ENCODE peak calls at places on chromosome 7, in four cellular contexts. X is GM12878, I is H1, B is K562. O is an unnamed sample.
A peak's percentile ranks its signal among the peaks of the same experiment; 100 is the strongest.

GRCh38 chr7:99514050-99514449 is 9.6 kb downstream of the ZKSCAN5 start:
- DNase-seq in X (no peak), I (no peak), B (no peak), O (no peak)

GRCh38 chr7:41027428-41028115 is 675.3 kb downstream of the INHBA start:
- DNase-seq in B (no peak), X (no peak), I (no peak), O (no peak)

GRCh38 chr7:108611268-108611667 is 41.6 kb downstream of the DNAJB9 start:
- DNase-seq in B (no peak), I (no peak), X (no peak), O (no peak)

GRCh38 chr7:156222611-156223010 is 410.3 kb upstream of the SHH start:
- DNase-seq in I (no peak), B (no peak), X (no peak), O (no peak)

GRCh38 chr7:16416289-16417282 is 4.8 kb downstream of the CRPPA start:
- DNase-seq in X (no peak), B (no peak), I (no peak), O (no peak)

GRCh38 chr7:87213252-87213651 is 6.3 kb downstream of the TMEM243 start:
- DNase-seq in X (no peak), B (no peak), I (no peak), O (no peak)

GRCh38 chr7:159007308-159008054 is 137.2 kb downstream of the VIPR2 start:
- DNase-seq in B (no peak), I (no peak), X (no peak), O (no peak)

GRCh38 chr7:155819186-155819585 is 6.9 kb upstream of the SHH start:
- DNase-seq in I (no peak), X (no peak), B (no peak), O (no peak)

GRCh38 chr7:5429857-5430611 is 6.4 kb upstream of the TNRC18 start:
- DNase-seq in I (no peak), X (no peak), B (no peak), O (no peak)

GRCh38 chr7:41148521-41148951 is 554.4 kb downstream of the INHBA start:
- DNase-seq in B (no peak), X (no peak), I (no peak), O (no peak)

GRCh38 chr7:137345799-137346449 is 2.4 kb upstream of the PTN start:
- DNase-seq in B (no peak), I (no peak), X (no peak), O (no peak)

GRCh38 chr7:73519867-73520672 is 2.0 kb downstream of the BAZ1B start:
- DNase-seq in X (no peak), B (peak; percentile 43), I (no peak), O (no peak)

GRCh38 chr7:149719912-149720335 is 53.5 kb downstream of the ZNF467 start:
- DNase-seq in X (no peak), B (peak; percentile 89), I (no peak), O (no peak)

GRCh38 chr7:29483219-29484104 is 80.2 kb upstream of the PRR15 start:
- DNase-seq in X (no peak), I (no peak), B (no peak), O (no peak)

DNA sequence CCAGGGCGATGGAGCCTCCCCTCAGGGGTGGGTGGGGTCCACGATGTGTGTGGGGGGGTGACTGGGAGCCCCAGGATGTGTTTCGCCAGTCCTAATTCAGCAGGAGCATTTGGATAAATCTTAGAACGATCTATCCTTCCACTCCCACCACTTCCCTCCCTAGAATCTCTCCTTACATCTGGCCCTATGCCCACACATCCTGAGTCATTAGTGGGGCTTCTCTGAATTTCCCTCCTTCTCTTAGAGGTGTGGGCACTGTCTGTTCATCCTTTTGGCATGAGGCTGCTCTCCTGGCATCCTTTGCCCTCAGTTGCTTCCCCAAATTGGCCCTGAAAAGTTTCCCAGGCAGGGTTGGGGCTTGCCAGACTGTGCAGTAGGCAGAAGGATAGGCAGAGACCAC is 1.6 kb downstream of the GHRHR start:
- DNase-seq in I (no peak), B (no peak), X (no peak), O (no peak)
- TF ChIP-seq NRF1 in I (no peak), B (no peak), X (no peak), O (no peak)

GRCh38 chr7:112067205-112067604 is 139.0 kb downstream of the DOCK4 start:
- DNase-seq in X (no peak), I (no peak), B (no peak), O (no peak)
- H3K4me2 ChIP-seq in X (no peak overlapping the region), I (no peak overlapping the region), B (no peak overlapping the region), O (no peak overlapping the region)

GRCh38 chr7:4227105-4228010 is 454.7 kb upstream of the FOXK1 start:
- DNase-seq in X (no peak), I (no peak), B (no peak), O (no peak)

GRCh38 chr7:4225352-4225751 is 456.7 kb upstream of the FOXK1 start:
- DNase-seq in I (no peak), B (no peak), X (no peak), O (no peak)

GRCh38 chr7:4221043-4221442 is 461.1 kb upstream of the FOXK1 start:
- DNase-seq in I (no peak), B (no peak), X (no peak), O (no peak)

GRCh38 chr7:4230352-4230751 is 451.7 kb upstream of the FOXK1 start:
- DNase-seq in X (no peak), B (no peak), I (no peak), O (no peak)

GRCh38 chr7:4226166-4226857 is 455.8 kb upstream of the FOXK1 start:
- DNase-seq in X (no peak), I (peak; percentile 31), B (peak; percentile 24), O (no peak)
- TF ChIP-seq CTCF in X (no peak), I (peak; percentile 82), B (peak; percentile 49), O (no peak)

DNA sequence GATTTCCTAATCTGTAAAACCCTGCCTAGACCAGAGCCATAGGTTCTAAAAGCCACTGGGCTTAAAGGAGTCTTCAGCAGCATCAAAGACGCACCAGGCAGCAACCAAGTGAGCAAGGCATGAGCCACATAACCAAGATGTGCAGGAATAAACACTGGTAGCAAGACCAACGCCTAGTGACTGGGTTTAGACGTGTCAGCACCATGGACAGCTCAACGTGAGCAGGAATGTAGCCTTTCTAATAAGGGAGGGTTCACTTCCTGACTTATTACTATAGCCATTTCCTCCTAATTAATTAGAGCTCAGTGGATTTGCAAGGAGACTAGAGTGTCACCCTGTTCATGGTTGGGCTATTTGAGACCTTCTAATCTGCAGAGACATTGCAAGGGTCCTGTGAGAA is 223.7 kb downstream of the LHFPL3 start:
- DNase-seq in X (no peak), B (peak; percentile 55), I (peak; percentile 10), O (no peak)
- TF ChIP-seq NRF1 in X (no peak), B (no peak), I (no peak), O (no peak)

GRCh38 chr7:25834050-25834449 is 317.9 kb upstream of the NFE2L3 start:
- DNase-seq in X (no peak), B (no peak), I (no peak), O (no peak)
- H3K4me2 ChIP-seq in X (no peak overlapping the region), B (no peak overlapping the region), I (no peak overlapping the region), O (no peak overlapping the region)

GRCh38 chr7:8360564-8361153 is 72.8 kb upstream of the NXPH1 start:
- DNase-seq in I (no peak), B (no peak), X (no peak), O (no peak)

GRCh38 chr7:8363407-8364015 is 69.9 kb upstream of the NXPH1 start:
- DNase-seq in X (no peak), B (no peak), I (no peak), O (no peak)

GRCh38 chr7:8362723-8363369 is 70.6 kb upstream of the NXPH1 start:
- DNase-seq in X (no peak), B (no peak), I (no peak), O (no peak)

DNA sequence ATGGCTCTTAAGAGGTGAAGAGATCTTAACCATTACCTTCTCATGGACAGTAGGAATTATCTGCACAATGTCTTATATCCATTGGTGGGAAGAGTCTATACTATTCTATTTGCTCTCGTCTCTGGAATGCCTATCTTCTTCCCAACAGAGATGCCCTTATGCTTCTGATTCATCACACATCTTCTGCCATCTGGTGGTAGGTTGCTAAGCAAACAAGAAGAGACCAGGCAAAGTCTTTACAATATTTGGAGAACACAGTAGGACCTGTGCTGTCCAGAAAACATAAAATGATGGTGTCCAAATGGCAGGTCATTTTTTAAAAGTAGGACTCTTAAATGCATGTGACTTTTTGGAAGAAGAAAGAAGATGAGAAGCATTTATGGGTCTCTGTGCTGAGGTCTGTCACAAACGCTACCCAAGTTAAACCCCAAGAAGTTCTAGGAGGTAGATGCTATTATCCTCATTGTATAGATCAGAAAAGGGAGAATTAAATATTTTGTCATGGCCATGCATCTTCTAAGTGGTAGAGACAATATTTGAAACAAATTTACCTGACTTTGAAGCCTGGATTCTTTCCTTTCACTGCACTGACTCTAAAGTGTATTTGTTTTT is 67.8 kb upstream of the NXPH1 start:
- DNase-seq in X (no peak), I (no peak), B (peak; percentile 18), O (no peak)
- TF ChIP-seq CTCF in X (peak; percentile 46), I (no peak), B (peak; percentile 67), O (peak; percentile 53)

GRCh38 chr7:54967384-54967783 is 51.4 kb upstream of the EGFR start:
- DNase-seq in I (no peak), B (no peak), X (no peak), O (no peak)
- TF ChIP-seq NRF1 in I (no peak), B (no peak), X (no peak), O (no peak)

GRCh38 chr7:38311329-38311937 is 38.0 kb upstream of the TARP start:
- DNase-seq in B (peak; percentile 77), I (no peak), X (no peak), O (peak; percentile 65)
- H3K4me2 ChIP-seq in B (peak overlapping the region; percentile 97), I (no peak overlapping the region), X (peak overlapping the region; percentile 88), O (no peak overlapping the region)